ENCODE peak calls at places on chromosomes 7 and 10, in five cellular contexts. One of them, this sample, is unnamed.

GRCh38 chr7:138755331-138755747 is 42.5 kb upstream of the TMEM213 start:
- DNase-seq in nephron progenitor cell: no peak
- DNase-seq in kidney epithelial cell: peak; percentile 47
- DNase-seq in foreskin keratinocyte: no peak
- DNase-seq in K562: no peak
- DNase-seq in this sample: no peak

GRCh38 chr10:71969929-71970328 is 5.7 kb downstream of the CHST3 start:
- DNase-seq in foreskin keratinocyte: no peak
- DNase-seq in K562: no peak
- DNase-seq in nephron progenitor cell: no peak
- DNase-seq in kidney epithelial cell: no peak
- DNase-seq in this sample: no peak

GRCh38 chr7:29881724-29882123 is 75.4 kb downstream of the WIPF3 start:
- DNase-seq in foreskin keratinocyte: no peak
- DNase-seq in kidney epithelial cell: no peak
- DNase-seq in K562: no peak
- DNase-seq in nephron progenitor cell: peak; percentile 26
- DNase-seq in this sample: peak; percentile 43

GRCh38 chr10:72127571-72127970 is 39.2 kb upstream of the SPOCK2 start:
- DNase-seq in kidney epithelial cell: no peak
- DNase-seq in nephron progenitor cell: no peak
- DNase-seq in K562: no peak
- DNase-seq in foreskin keratinocyte: no peak
- DNase-seq in this sample: no peak

GRCh38 chr10:34190594-34190993 is 624.5 kb downstream of the PARD3 start:
- DNase-seq in K562: no peak
- DNase-seq in kidney epithelial cell: no peak
- DNase-seq in foreskin keratinocyte: no peak
- DNase-seq in nephron progenitor cell: peak; percentile 21
- DNase-seq in this sample: no peak

GRCh38 chr10:121608669-121609190 is 10.5 kb upstream of the FGFR2 start:
- DNase-seq in K562: peak; percentile 66
- DNase-seq in nephron progenitor cell: peak; percentile 72
- DNase-seq in kidney epithelial cell: no peak
- DNase-seq in foreskin keratinocyte: no peak
- DNase-seq in this sample: peak; percentile 63

GRCh38 chr10:100239851-100240250 is 10.5 kb upstream of the CHUK start:
- DNase-seq in nephron progenitor cell: no peak
- DNase-seq in K562: no peak
- DNase-seq in foreskin keratinocyte: no peak
- DNase-seq in kidney epithelial cell: no peak
- DNase-seq in this sample: no peak

GRCh38 chr7:1289681-1290261 is 57.1 kb downstream of the UNCX start:
- DNase-seq in foreskin keratinocyte: no peak
- DNase-seq in nephron progenitor cell: peak; percentile 67
- DNase-seq in kidney epithelial cell: no peak
- DNase-seq in K562: no peak
- DNase-seq in this sample: no peak

GRCh38 chr7:101518348-101518747 is 110.7 kb downstream of the MYL10 start:
- DNase-seq in kidney epithelial cell: no peak
- DNase-seq in foreskin keratinocyte: no peak
- DNase-seq in nephron progenitor cell: peak; percentile 61
- DNase-seq in K562: no peak
- DNase-seq in this sample: no peak

GRCh38 chr10:43138757-43139241 is 554 bp downstream of the CSGALNACT2 start:
- DNase-seq in nephron progenitor cell: peak; percentile 24
- DNase-seq in foreskin keratinocyte: no peak
- DNase-seq in kidney epithelial cell: no peak
- DNase-seq in K562: peak; percentile 34
- DNase-seq in this sample: no peak

GRCh38 chr7:99095698-99096097 is 48.2 kb downstream of the SMURF1 start:
- DNase-seq in K562: no peak
- DNase-seq in foreskin keratinocyte: no peak
- DNase-seq in nephron progenitor cell: no peak
- DNase-seq in kidney epithelial cell: no peak
- DNase-seq in this sample: no peak

GRCh38 chr10:29728541-29729049 is 93.8 kb upstream of the SVIL start:
- DNase-seq in kidney epithelial cell: no peak
- DNase-seq in nephron progenitor cell: peak; percentile 31
- DNase-seq in K562: no peak
- DNase-seq in foreskin keratinocyte: no peak
- DNase-seq in this sample: no peak

GRCh38 chr7:650339-651031 is 76.0 kb upstream of the DNAAF5 start:
- DNase-seq in foreskin keratinocyte: no peak
- DNase-seq in nephron progenitor cell: no peak
- DNase-seq in kidney epithelial cell: no peak
- DNase-seq in K562: no peak
- DNase-seq in this sample: no peak

GRCh38 chr10:102633282-102633681 is 11.0 kb upstream of the TRIM8 start:
- DNase-seq in kidney epithelial cell: no peak
- DNase-seq in nephron progenitor cell: no peak
- DNase-seq in foreskin keratinocyte: no peak
- DNase-seq in K562: no peak
- DNase-seq in this sample: no peak

GRCh38 chr7:101164071-101164840 is 1.1 kb downstream of the VGF start:
- DNase-seq in nephron progenitor cell: peak; percentile 85
- DNase-seq in kidney epithelial cell: no peak
- DNase-seq in K562: peak; percentile 43
- DNase-seq in foreskin keratinocyte: no peak
- DNase-seq in this sample: peak; percentile 61

GRCh38 chr10:69780070-69780469 is 21.6 kb upstream of the COL13A1 start:
- DNase-seq in nephron progenitor cell: no peak
- DNase-seq in kidney epithelial cell: no peak
- DNase-seq in K562: no peak
- DNase-seq in foreskin keratinocyte: no peak
- DNase-seq in this sample: no peak

DNA sequence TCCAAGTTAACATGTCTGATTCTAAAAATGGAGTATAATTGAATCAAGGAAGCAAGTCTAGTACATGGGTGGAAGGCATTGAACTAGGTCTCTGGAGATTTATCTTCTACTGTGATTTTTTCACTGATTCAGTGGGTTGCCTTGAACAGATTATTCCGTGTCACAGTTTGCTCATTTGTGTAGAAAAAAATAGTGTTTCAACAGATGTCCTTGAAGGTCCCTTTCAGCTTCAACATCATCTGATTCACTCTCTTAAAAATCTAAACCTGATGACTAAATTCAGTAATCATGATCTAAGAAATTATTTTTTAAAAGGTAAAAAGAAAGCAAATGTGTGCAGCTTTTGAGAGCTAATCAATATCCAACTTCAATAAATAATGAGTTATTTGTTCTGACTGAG is 221.6 kb upstream of the MDFIC start:
- DNase-seq in K562: no peak
- DNase-seq in kidney epithelial cell: no peak
- DNase-seq in nephron progenitor cell: no peak
- DNase-seq in foreskin keratinocyte: no peak
- DNase-seq in this sample: no peak
- TF ChIP-seq CTCF in K562: no peak
- TF ChIP-seq CTCF in kidney epithelial cell: no peak
- TF ChIP-seq CTCF in nephron progenitor cell: no peak
- TF ChIP-seq CTCF in foreskin keratinocyte: no peak
- TF ChIP-seq CTCF in this sample: no peak

GRCh38 chr10:113475381-113475807 is 77.5 kb upstream of the HABP2 start:
- DNase-seq in foreskin keratinocyte: no peak
- DNase-seq in K562: no peak
- DNase-seq in nephron progenitor cell: no peak
- DNase-seq in kidney epithelial cell: no peak
- DNase-seq in this sample: no peak
- TF ChIP-seq CTCF in foreskin keratinocyte: no peak
- TF ChIP-seq CTCF in K562: no peak
- TF ChIP-seq CTCF in nephron progenitor cell: no peak
- TF ChIP-seq CTCF in kidney epithelial cell: no peak
- TF ChIP-seq CTCF in this sample: no peak

GRCh38 chr7:91852263-91852741 is 28.2 kb downstream of the MTERF1 start:
- DNase-seq in kidney epithelial cell: no peak
- DNase-seq in K562: no peak
- DNase-seq in nephron progenitor cell: no peak
- DNase-seq in foreskin keratinocyte: peak; percentile 90
- DNase-seq in this sample: no peak
- TF ChIP-seq CTCF in kidney epithelial cell: no peak
- TF ChIP-seq CTCF in K562: peak; percentile 69
- TF ChIP-seq CTCF in nephron progenitor cell: no peak
- TF ChIP-seq CTCF in foreskin keratinocyte: peak; percentile 85
- TF ChIP-seq CTCF in this sample: no peak

GRCh38 chr7:87926581-87927461 is 7.2 kb upstream of the ADAM22 start:
- DNase-seq in kidney epithelial cell: peak; percentile 25
- DNase-seq in nephron progenitor cell: peak; percentile 15
- DNase-seq in K562: no peak
- DNase-seq in foreskin keratinocyte: no peak
- DNase-seq in this sample: no peak
- TF ChIP-seq CTCF in kidney epithelial cell: no peak
- TF ChIP-seq CTCF in nephron progenitor cell: no peak
- TF ChIP-seq CTCF in K562: no peak
- TF ChIP-seq CTCF in foreskin keratinocyte: no peak
- TF ChIP-seq CTCF in this sample: peak; percentile 25

DNA sequence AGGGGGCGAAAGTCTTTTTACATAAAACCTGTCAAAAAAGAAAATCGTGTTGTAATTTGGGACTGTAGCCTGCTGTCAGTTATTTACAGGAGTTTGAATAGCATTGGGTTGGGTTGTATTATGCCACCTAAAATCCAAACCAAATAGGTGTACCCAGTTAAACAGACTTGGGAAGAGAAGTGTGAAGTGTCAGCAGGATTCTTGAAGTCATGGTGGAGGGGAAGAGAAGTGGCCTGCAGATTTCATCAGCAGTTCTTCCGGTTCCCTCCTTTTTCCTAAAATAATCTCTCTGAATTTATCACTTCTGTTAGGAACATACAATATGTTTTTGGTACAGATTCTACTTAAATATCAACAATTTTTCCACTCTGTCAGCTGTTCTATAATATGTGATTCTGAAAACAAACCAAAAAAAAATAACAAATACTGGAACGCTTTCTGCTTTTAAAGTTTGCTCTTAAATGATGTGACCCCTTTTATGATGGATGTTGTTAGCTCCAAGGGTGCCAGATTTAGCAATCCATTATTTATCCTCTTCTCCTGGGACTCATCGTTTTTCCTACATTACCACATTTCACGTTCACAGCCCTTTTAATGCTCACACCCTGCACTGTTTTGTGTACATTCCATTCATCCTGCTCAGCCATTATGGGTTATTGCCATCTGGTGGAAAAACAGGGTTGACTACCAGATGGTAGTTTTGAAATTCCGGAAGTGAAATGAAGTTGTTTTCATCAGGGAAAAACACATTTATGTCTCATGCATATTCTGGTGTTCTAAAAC is 18.7 kb upstream of the ARHGAP12 start:
- DNase-seq in foreskin keratinocyte: peak; percentile 76
- DNase-seq in nephron progenitor cell: no peak
- DNase-seq in kidney epithelial cell: peak; percentile 49
- DNase-seq in K562: no peak
- DNase-seq in this sample: no peak
- TF ChIP-seq CTCF in foreskin keratinocyte: peak; percentile 89
- TF ChIP-seq CTCF in nephron progenitor cell: no peak
- TF ChIP-seq CTCF in kidney epithelial cell: peak; percentile 54
- TF ChIP-seq CTCF in K562: peak; percentile 50
- TF ChIP-seq CTCF in this sample: no peak

GRCh38 chr7:103752995-103753394 is 236.5 kb downstream of the RELN start:
- DNase-seq in kidney epithelial cell: no peak
- DNase-seq in foreskin keratinocyte: peak; percentile 7
- DNase-seq in nephron progenitor cell: no peak
- DNase-seq in K562: no peak
- DNase-seq in this sample: no peak
- TF ChIP-seq CTCF in kidney epithelial cell: peak; percentile 10
- TF ChIP-seq CTCF in foreskin keratinocyte: peak; percentile 56
- TF ChIP-seq CTCF in nephron progenitor cell: no peak
- TF ChIP-seq CTCF in K562: no peak
- TF ChIP-seq CTCF in this sample: no peak

GRCh38 chr7:133050200-133050995 is 31.5 kb downstream of the CHCHD3 start:
- DNase-seq in K562: no peak
- DNase-seq in nephron progenitor cell: no peak
- DNase-seq in kidney epithelial cell: no peak
- DNase-seq in foreskin keratinocyte: no peak
- DNase-seq in this sample: no peak

GRCh38 chr7:133052357-133052756 is 29.5 kb downstream of the CHCHD3 start:
- DNase-seq in nephron progenitor cell: no peak
- DNase-seq in kidney epithelial cell: no peak
- DNase-seq in K562: no peak
- DNase-seq in foreskin keratinocyte: no peak
- DNase-seq in this sample: no peak

GRCh38 chr7:133051719-133052118 is 30.2 kb downstream of the CHCHD3 start:
- DNase-seq in kidney epithelial cell: no peak
- DNase-seq in K562: no peak
- DNase-seq in nephron progenitor cell: no peak
- DNase-seq in foreskin keratinocyte: no peak
- DNase-seq in this sample: no peak

GRCh38 chr7:133052826-133053225 is 29.1 kb downstream of the CHCHD3 start:
- DNase-seq in kidney epithelial cell: no peak
- DNase-seq in nephron progenitor cell: no peak
- DNase-seq in K562: no peak
- DNase-seq in foreskin keratinocyte: no peak
- DNase-seq in this sample: no peak

GRCh38 chr7:133051066-133051465 is 30.8 kb downstream of the CHCHD3 start:
- DNase-seq in nephron progenitor cell: no peak
- DNase-seq in foreskin keratinocyte: no peak
- DNase-seq in K562: no peak
- DNase-seq in kidney epithelial cell: no peak
- DNase-seq in this sample: no peak
- TF ChIP-seq CTCF in nephron progenitor cell: no peak
- TF ChIP-seq CTCF in foreskin keratinocyte: peak; percentile 19
- TF ChIP-seq CTCF in K562: peak; percentile 67
- TF ChIP-seq CTCF in kidney epithelial cell: peak; percentile 34
- TF ChIP-seq CTCF in this sample: no peak

DNA sequence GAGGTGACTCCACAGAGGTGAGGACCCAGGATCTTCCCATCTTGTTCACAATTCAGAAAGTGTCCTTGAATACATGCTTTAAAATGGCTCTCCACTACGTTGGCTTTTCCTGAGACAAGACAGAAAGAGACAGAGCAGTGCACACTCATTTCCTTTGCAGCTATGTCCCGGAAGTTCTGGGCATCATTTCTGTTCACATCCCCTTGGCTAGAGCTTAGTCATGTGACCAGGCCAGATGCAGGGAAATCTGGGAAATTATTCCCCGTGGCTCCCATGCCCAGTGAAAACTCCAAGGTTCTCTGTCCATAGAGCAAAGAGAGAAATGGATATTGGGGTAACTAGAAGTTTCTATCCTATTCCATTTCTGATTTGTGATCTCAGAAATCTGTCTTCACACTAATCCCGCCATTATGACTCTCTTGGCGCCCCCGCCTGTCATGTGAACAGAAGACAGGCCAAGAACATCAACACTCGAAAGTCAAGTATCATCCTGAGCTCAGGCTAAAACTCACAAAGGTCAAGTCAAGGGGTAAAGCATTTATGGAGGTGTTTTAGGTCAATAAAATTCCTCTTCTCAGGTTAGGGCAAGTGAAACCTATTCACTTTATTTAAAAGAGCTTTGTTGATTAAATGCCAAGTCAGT is 251.4 kb upstream of the HABP2 start:
- DNase-seq in K562: peak; percentile 6
- DNase-seq in foreskin keratinocyte: no peak
- DNase-seq in nephron progenitor cell: no peak
- DNase-seq in kidney epithelial cell: no peak
- DNase-seq in this sample: peak; percentile 11
- TF ChIP-seq CTCF in K562: no peak
- TF ChIP-seq CTCF in foreskin keratinocyte: no peak
- TF ChIP-seq CTCF in nephron progenitor cell: no peak
- TF ChIP-seq CTCF in kidney epithelial cell: no peak
- TF ChIP-seq CTCF in this sample: no peak

This sample was measured in endothelial cell.